ENCODE peak calls at places on chromosomes 1 and 21, in ten cellular contexts. Z is IMR-90; O is right cardiac atrium; I is A673; A is heart right ventricle; G is astrocyte; E is CD4-positive, alpha-beta memory T cell; Y is HL-60; U is sigmoid colon; W is Peyer's patch. F is an unnamed sample.

GRCh38 chr1:19062258-19063029 is 106.0 kb upstream of the IFFO2 start:
- DNase-seq in Z (no peak), O (no peak), I (no peak), A (no peak), G (no peak), E (no peak), Y (no peak), U (no peak), W (no peak), F (no peak)

GRCh38 chr1:205531191-205532025 is 26.9 kb downstream of the CDK18 start:
- DNase-seq in Z (no peak), O (no peak), I (no peak), A (no peak), G (no peak), E (no peak), Y (no peak), U (peak; percentile 57), W (no peak), F (no peak)

GRCh38 chr1:175317309-175317708 is 124.7 kb upstream of the KIAA0040 start:
- DNase-seq in Z (no peak), O (no peak), I (peak; percentile 56), A (peak; percentile 18), G (no peak), E (peak; percentile 14), Y (no peak), U (no peak), W (no peak), F (no peak)

GRCh38 chr1:21634481-21635137 is 34.5 kb downstream of the RAP1GAP start:
- DNase-seq in Z (no peak), O (no peak), I (no peak), A (no peak), G (no peak), E (no peak), Y (no peak), U (no peak), W (peak; percentile 65), F (peak; percentile 68)

GRCh38 chr1:34164510-34165381 is at the start of gene CSMD2:
- DNase-seq in Z (peak; percentile 23), O (peak; percentile 68), I (peak; percentile 70), A (no peak), G (peak; percentile 66), E (no peak), Y (no peak), U (no peak), W (no peak), F (no peak)

GRCh38 chr1:234899041-234899787 is 229.4 kb downstream of the TOMM20 start:
- DNase-seq in Z (peak; percentile 72), O (peak; percentile 79), I (no peak), A (peak; percentile 71), G (peak; percentile 53), E (no peak), Y (peak; percentile 25), U (peak; percentile 50), W (no peak), F (peak; percentile 75)

GRCh38 chr1:67439277-67440029 is 9.3 kb upstream of the SERBP1 start:
- DNase-seq in Z (no peak), O (no peak), I (no peak), A (no peak), G (peak; percentile 71), E (no peak), Y (no peak), U (no peak), W (no peak), F (no peak)

GRCh38 chr1:200479816-200480215 is 70.0 kb upstream of the ZNF281 start:
- DNase-seq in Z (no peak), O (no peak), I (no peak), A (no peak), G (no peak), E (no peak), Y (no peak), U (no peak), W (no peak), F (no peak)

GRCh38 chr1:167714098-167714850 is 7.5 kb upstream of the MPZL1 start:
- DNase-seq in Z (no peak), O (peak; percentile 96), I (peak; percentile 90), A (peak; percentile 92), G (peak; percentile 52), E (peak; percentile 88), Y (peak; percentile 83), U (peak; percentile 94), W (peak; percentile 96), F (peak; percentile 94)

GRCh38 chr21:18373631-18374030 is 30.0 kb downstream of the TMPRSS15 start:
- DNase-seq in Z (no peak), O (no peak), I (no peak), A (no peak), G (peak; percentile 31), E (no peak), Y (no peak), U (no peak), W (no peak), F (no peak)

GRCh38 chr1:21344750-21345443 is 54.6 kb upstream of the ECE1 start:
- DNase-seq in Z (no peak), O (peak; percentile 75), I (no peak), A (no peak), G (no peak), E (no peak), Y (no peak), U (peak; percentile 78), W (no peak), F (peak; percentile 42)

GRCh38 chr1:2212542-2213491 is 15.3 kb upstream of the SKI start:
- DNase-seq in Z (peak; percentile 96), O (peak; percentile 98), I (peak; percentile 97), A (peak; percentile 97), G (peak; percentile 91), E (peak; percentile 58), Y (peak; percentile 61), U (peak; percentile 97), W (peak; percentile 91), F (peak; percentile 92)

GRCh38 chr1:1360511-1361169 is 2.3 kb upstream of the MXRA8 start:
- DNase-seq in Z (peak; percentile 93), O (peak; percentile 90), I (no peak), A (peak; percentile 62), G (peak; percentile 95), E (no peak), Y (no peak), U (peak; percentile 92), W (no peak), F (no peak)

GRCh38 chr1:178209935-178210334 is 116.0 kb downstream of the RASAL2 start:
- DNase-seq in Z (no peak), O (no peak), I (no peak), A (no peak), G (no peak), E (no peak), Y (no peak), U (no peak), W (no peak), F (no peak)

GRCh38 chr1:55506686-55507577 is 291.8 kb upstream of the USP24 start:
- DNase-seq in Z (peak; percentile 63), O (no peak), I (no peak), A (no peak), G (no peak), E (no peak), Y (no peak), U (no peak), W (no peak), F (no peak)

GRCh38 chr1:200184196-200184595 is 156.7 kb downstream of the NR5A2 start:
- DNase-seq in Z (peak; percentile 54), O (peak; percentile 89), I (peak; percentile 86), A (peak; percentile 79), G (peak; percentile 43), E (no peak), Y (peak; percentile 99), U (peak; percentile 84), W (peak; percentile 80), F (peak; percentile 84)

GRCh38 chr1:11684070-11684469 is 3.1 kb upstream of the MAD2L2 start:
- DNase-seq in Z (no peak), O (no peak), I (peak; percentile 91), A (no peak), G (no peak), E (no peak), Y (no peak), U (no peak), W (no peak), F (no peak)

GRCh38 chr1:172906778-172907592 is 143.8 kb downstream of the TNFSF18 start:
- DNase-seq in Z (peak; percentile 93), O (no peak), I (peak; percentile 73), A (no peak), G (peak; percentile 94), E (peak; percentile 46), Y (peak; percentile 5), U (no peak), W (peak; percentile 71), F (no peak)

GRCh38 chr1:193062698-193063463 is 3.5 kb downstream of the RO60 start:
- DNase-seq in Z (no peak), O (no peak), I (no peak), A (no peak), G (peak; percentile 32), E (no peak), Y (no peak), U (no peak), W (no peak), F (no peak)

GRCh38 chr1:187476671-187477070 is 647.9 kb downstream of the PLA2G4A start:
- DNase-seq in Z (peak; percentile 20), O (no peak), I (peak; percentile 35), A (no peak), G (no peak), E (no peak), Y (no peak), U (no peak), W (no peak), F (no peak)

GRCh38 chr1:164765557-164765956 is 206.6 kb downstream of the PBX1 start:
- DNase-seq in Z (peak; percentile 93), O (no peak), I (no peak), A (no peak), G (peak; percentile 94), E (no peak), Y (no peak), U (no peak), W (no peak), F (no peak)
- H3K27ac ChIP-seq in Z (peak overlapping the region; percentile 38), O (peak overlapping the region; percentile 51), I (no peak overlapping the region), A (peak overlapping the region; percentile 33), G (peak overlapping the region; percentile 86), E (no peak overlapping the region), Y (no peak overlapping the region), U (peak overlapping the region; percentile 78), W (no peak overlapping the region), F (peak overlapping the region; percentile 62)

GRCh38 chr21:27275294-27275927 is 308.5 kb upstream of the ADAMTS5 start:
- DNase-seq in Z (peak; percentile 88), O (no peak), I (no peak), A (no peak), G (peak; percentile 66), E (no peak), Y (peak; percentile 48), U (no peak), W (no peak), F (no peak)

GRCh38 chr21:27277122-27277521 is 310.2 kb upstream of the ADAMTS5 start:
- DNase-seq in Z (peak; percentile 76), O (no peak), I (no peak), A (no peak), G (no peak), E (no peak), Y (no peak), U (no peak), W (no peak), F (no peak)
- H3K27ac ChIP-seq in Z (peak overlapping the region; percentile 96), O (no peak overlapping the region), I (no peak overlapping the region), A (no peak overlapping the region), G (no peak overlapping the region), E (no peak overlapping the region), Y (peak overlapping the region; percentile 91), U (no peak overlapping the region), W (no peak overlapping the region), F (no peak overlapping the region)

GRCh38 chr21:38227401-38227800 is 29.4 kb upstream of the KCNJ15 start:
- DNase-seq in Z (peak; percentile 11), O (no peak), I (no peak), A (no peak), G (no peak), E (no peak), Y (no peak), U (no peak), W (no peak), F (no peak)
- H3K27ac ChIP-seq in Z (no peak overlapping the region), O (no peak overlapping the region), I (no peak overlapping the region), A (no peak overlapping the region), G (no peak overlapping the region), E (no peak overlapping the region), Y (no peak overlapping the region), U (no peak overlapping the region), W (no peak overlapping the region), F (no peak overlapping the region)

GRCh38 chr1:151816548-151816947 is 11.3 kb upstream of the LINGO4 start:
- DNase-seq in Z (no peak), O (no peak), I (no peak), A (no peak), G (no peak), E (no peak), Y (no peak), U (no peak), W (no peak), F (no peak)
- H3K27ac ChIP-seq in Z (no peak overlapping the region), O (no peak overlapping the region), I (no peak overlapping the region), A (no peak overlapping the region), G (no peak overlapping the region), E (peak overlapping the region; percentile 49), Y (no peak overlapping the region), U (no peak overlapping the region), W (peak overlapping the region; percentile 31), F (no peak overlapping the region)